ENCODE peak calls at places on chromosomes 13 and 19, in seven cellular contexts. V, D, W, Y, E, R and Z are unnamed samples.

GRCh38 chr19:51531349-51532315 is at the start of gene SIGLEC6:
- DNase-seq in V (no peak), D (no peak), W (no peak), Y (no peak), E (no peak), R (peak), Z (no peak)

GRCh38 chr13:44899967-44900366 is 89.3 kb downstream of the NUFIP1 start:
- DNase-seq in V (no peak), D (no peak), W (no peak), Y (no peak), E (no peak), R (no peak), Z (no peak)

GRCh38 chr19:31286491-31286890 is 62.7 kb downstream of the TSHZ3 start:
- DNase-seq in V (no peak), D (no peak), W (no peak), Y (no peak), E (no peak), R (no peak), Z (no peak)

GRCh38 chr13:113936166-113936565 is 37.7 kb downstream of the C13orf46 start:
- DNase-seq in V (no peak), D (no peak), W (peak), Y (no peak), E (no peak), R (peak), Z (peak)

GRCh38 chr13:20492641-20493040 is 33.0 kb downstream of the CRYL1 start:
- DNase-seq in V (no peak), D (peak), W (no peak), Y (peak), E (no peak), R (no peak), Z (no peak)

GRCh38 chr13:35179494-35179893 is 237.4 kb downstream of the NBEA start:
- DNase-seq in V (no peak), D (no peak), W (no peak), Y (no peak), E (no peak), R (no peak), Z (no peak)

GRCh38 chr13:29594310-29594709 is 1.2 kb downstream of the SLC7A1 start:
- DNase-seq in V (peak), D (peak), W (peak), Y (no peak), E (no peak), R (no peak), Z (peak)

GRCh38 chr19:49851456-49852259 is 699 bp downstream of the PTOV1 start:
- DNase-seq in V (no peak), D (peak), W (peak), Y (peak), E (peak), R (peak), Z (peak)

GRCh38 chr13:46845146-46845545 is 48.2 kb upstream of the ESD start:
- DNase-seq in V (no peak), D (no peak), W (no peak), Y (no peak), E (no peak), R (no peak), Z (no peak)

GRCh38 chr19:33773704-33774624 is 22.7 kb upstream of the KCTD15 start:
- DNase-seq in V (no peak), D (no peak), W (no peak), Y (no peak), E (no peak), R (no peak), Z (no peak)

GRCh38 chr13:30341815-30342570 is 34.6 kb upstream of the KATNAL1 start:
- DNase-seq in V (peak), D (peak), W (peak), Y (no peak), E (peak), R (peak), Z (peak)

GRCh38 chr13:87674143-87674772 is 3.1 kb downstream of the SLITRK5 start:
- DNase-seq in V (no peak), D (no peak), W (no peak), Y (peak), E (no peak), R (no peak), Z (no peak)

GRCh38 chr13:31722684-31723083 is 16.6 kb upstream of the RXFP2 start:
- DNase-seq in V (no peak), D (no peak), W (no peak), Y (no peak), E (no peak), R (no peak), Z (no peak)

GRCh38 chr19:18342090-18342632 is 1.8 kb downstream of the PGPEP1 start:
- DNase-seq in V (no peak), D (no peak), W (no peak), Y (no peak), E (no peak), R (no peak), Z (no peak)

GRCh38 chr19:18339703-18340102 is 695 bp upstream of the PGPEP1 start:
- DNase-seq in V (no peak), D (no peak), W (no peak), Y (peak), E (no peak), R (no peak), Z (no peak)

GRCh38 chr19:18340237-18340989 is at the start of gene PGPEP1:
- DNase-seq in V (peak), D (peak), W (peak), Y (peak), E (peak), R (peak), Z (peak)

GRCh38 chr19:18338471-18339001 is 1.9 kb upstream of the PGPEP1 start:
- DNase-seq in V (no peak), D (no peak), W (peak), Y (no peak), E (no peak), R (no peak), Z (no peak)

GRCh38 chr19:18340990-18341868 is 831 bp downstream of the PGPEP1 start:
- DNase-seq in V (no peak), D (peak), W (peak), Y (peak), E (no peak), R (peak), Z (peak)
- H3K27ac ChIP-seq in V (peak), D (peak), W (peak), Y (no peak), E (peak), R (peak), Z (peak)

GRCh38 chr19:5851302-5851701 is at the start of gene FUT3:
- DNase-seq in V (peak), D (no peak), W (peak), Y (no peak), E (no peak), R (no peak), Z (no peak)
- H3K27ac ChIP-seq in V (no peak), D (no peak), W (peak), Y (no peak), E (peak), R (no peak), Z (no peak)

GRCh38 chr19:2523630-2524311 is 47.8 kb downstream of the GADD45B start:
- DNase-seq in V (no peak), D (no peak), W (no peak), Y (no peak), E (no peak), R (no peak), Z (no peak)
- H3K27ac ChIP-seq in V (peak), D (peak), W (no peak), Y (no peak), E (no peak), R (no peak), Z (peak)

GRCh38 chr19:1587872-1588271 is 4.8 kb downstream of the MBD3 start:
- DNase-seq in V (no peak), D (no peak), W (no peak), Y (no peak), E (no peak), R (no peak), Z (no peak)

GRCh38 chr19:1592755-1593628 is at the start of gene MBD3:
- DNase-seq in V (peak), D (peak), W (peak), Y (peak), E (peak), R (peak), Z (peak)

GRCh38 chr19:1591421-1592022 is 1.1 kb downstream of the MBD3 start:
- DNase-seq in V (no peak), D (peak), W (peak), Y (no peak), E (peak), R (no peak), Z (no peak)

GRCh38 chr19:1592023-1592754 is 476 bp downstream of the MBD3 start:
- DNase-seq in V (peak), D (peak), W (peak), Y (peak), E (peak), R (peak), Z (peak)

GRCh38 chr19:1590641-1591397 is 1.8 kb downstream of the MBD3 start:
- DNase-seq in V (no peak), D (peak), W (no peak), Y (peak), E (no peak), R (no peak), Z (no peak)
- H3K27ac ChIP-seq in V (peak), D (peak), W (peak), Y (no peak), E (no peak), R (no peak), Z (peak)

GRCh38 chr13:74794582-74794981 is 660.4 kb upstream of the KLF12 start:
- DNase-seq in V (no peak), D (no peak), W (no peak), Y (no peak), E (no peak), R (no peak), Z (no peak)
- H3K27ac ChIP-seq in V (no peak), D (no peak), W (no peak), Y (no peak), E (no peak), R (no peak), Z (no peak)

DNA sequence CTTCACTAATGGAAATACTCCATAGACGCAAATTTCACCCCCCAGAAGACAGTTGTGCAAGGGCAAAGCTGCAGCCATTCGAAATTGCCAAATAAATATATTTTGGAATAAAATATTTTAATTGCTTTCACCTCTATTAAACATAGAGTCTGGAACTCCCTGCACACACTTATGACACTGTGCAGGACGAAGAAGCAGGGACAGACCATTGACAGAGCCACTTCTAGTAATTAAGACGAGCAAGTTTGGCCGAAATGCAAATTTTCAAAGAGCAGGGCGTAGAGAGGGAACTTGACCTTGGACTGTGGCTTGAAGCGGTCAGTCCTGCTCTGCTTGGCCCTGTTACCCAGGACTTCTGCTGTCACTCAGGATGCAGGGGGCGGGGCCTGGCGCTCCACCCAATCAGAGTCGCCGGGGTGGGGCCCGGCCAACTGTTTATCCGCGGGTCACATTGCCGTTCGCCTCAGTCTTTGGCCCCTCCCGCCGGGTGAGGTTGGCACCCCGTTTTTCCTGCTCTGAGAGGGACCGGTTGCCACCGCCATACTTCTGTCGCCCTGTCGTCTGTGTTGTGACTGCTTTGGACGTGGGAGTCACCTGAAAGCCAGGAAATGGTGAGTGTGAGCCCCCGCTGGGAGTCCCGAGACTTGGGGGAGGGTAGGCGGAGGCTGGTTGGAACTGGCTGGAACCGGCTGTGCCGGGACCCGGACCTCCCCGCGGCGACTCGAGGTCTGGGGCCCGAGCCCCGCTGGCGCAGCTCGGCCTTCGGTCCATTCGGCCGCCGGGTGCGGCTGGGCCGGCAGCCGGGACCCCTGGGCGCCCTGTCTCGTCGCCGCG is at the start of gene ZNF844:
- DNase-seq in V (peak), D (peak), W (peak), Y (peak), E (peak), R (peak), Z (peak)
- H3K27ac ChIP-seq in V (peak), D (peak), W (peak), Y (peak), E (peak), R (peak), Z (peak)

DNA sequence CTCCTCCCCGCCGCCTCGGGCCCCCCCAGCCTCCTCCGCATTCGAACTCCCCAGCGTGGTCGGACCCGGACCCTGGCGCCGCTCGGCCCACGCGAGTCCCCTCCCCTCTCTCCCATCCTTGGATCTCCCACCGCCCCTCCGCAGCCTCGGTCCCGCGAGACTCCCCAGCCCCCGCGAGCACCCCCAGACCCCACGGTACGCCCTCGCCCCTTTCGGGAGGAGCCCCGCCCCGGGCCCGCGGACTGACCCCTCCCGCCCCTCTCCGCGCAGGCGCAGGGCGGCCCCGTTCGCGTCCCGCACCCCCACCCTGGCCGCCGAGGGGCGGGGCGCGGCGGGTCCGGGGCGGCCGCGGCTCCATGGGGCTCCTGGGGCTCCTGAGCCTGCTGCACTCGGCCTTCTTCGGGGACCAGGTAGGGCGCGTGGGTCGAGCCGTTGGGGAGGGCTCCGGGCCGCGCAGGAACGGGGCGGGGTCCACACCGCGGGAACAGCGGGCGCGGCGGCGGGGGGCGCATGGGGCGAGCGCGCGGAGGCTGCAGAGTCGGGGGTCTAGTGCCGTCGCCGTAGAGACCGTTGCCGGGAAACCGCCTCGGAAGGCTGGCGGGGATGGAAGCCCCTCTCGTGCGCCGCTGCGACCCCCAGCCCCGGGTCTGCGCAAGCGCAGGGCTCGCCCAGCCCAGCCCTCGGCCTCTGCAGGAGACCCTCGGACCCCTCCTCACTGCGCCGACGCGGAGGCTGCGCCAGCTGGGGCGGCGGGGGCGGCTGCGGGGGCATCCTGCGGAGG is 3.8 kb upstream of the APC2 start:
- DNase-seq in V (peak), D (peak), W (no peak), Y (no peak), E (peak), R (no peak), Z (no peak)
- H3K27ac ChIP-seq in V (no peak), D (no peak), W (no peak), Y (no peak), E (no peak), R (no peak), Z (no peak)

GRCh38 chr19:39846176-39846677 is at the start of gene FBL:
- DNase-seq in V (peak), D (peak), W (peak), Y (peak), E (peak), R (peak), Z (peak)
- H3K27ac ChIP-seq in V (peak), D (peak), W (peak), Y (no peak), E (peak), R (peak), Z (peak)

DNA sequence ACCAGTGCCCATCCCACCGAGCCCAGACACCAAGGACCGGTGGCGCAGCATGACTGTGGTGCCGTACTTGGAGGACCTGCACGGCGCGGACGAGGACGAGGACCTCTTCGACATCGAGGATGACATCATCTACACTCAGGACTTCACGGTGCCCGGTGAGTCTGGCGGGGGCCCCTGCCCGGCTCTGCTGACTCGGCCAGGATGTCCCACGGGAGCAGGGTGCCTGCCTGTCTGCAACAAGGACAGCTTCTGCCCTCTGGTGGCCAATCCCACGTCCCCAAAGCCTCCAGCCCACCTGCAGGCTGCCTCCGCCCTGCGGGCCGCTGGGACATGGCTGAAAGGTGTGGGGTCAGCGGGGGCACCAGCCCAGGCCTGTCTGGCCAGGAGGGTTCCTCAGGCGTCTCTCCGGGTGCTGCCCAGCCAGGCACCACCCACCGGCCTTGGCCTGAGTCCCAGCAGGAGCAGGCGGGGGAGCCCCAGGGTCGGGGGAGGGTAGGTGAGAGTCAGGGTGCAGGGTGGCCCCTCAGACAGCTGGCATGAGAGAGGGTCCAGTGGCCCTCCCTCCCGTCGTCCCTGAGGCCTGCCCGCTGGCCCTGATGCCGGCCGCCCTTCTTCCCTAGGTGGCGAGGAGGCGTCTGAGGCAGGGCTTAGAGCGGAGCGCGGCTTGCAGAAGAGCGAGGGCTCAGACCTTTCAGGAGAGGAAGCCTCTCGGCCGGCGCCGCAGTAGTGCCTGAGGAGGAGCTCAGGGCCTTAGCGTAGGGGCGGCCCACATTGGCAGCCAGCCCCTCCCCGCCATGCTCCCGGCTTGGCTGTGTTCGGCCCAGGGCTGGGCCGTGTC is 14.6 kb downstream of the CBARP start:
- DNase-seq in V (no peak), D (peak), W (no peak), Y (peak), E (peak), R (no peak), Z (no peak)
- H3K27ac ChIP-seq in V (peak), D (no peak), W (no peak), Y (no peak), E (no peak), R (no peak), Z (no peak)